ENCODE peak calls at places on chromosomes 3 and 15, in ten cellular contexts. One of them, this sample, is unnamed.

GRCh38 chr15:90915808-90916440 is 12.8 kb downstream of the MAN2A2 start:
- DNase-seq in fibroblast of the aortic adventitia: no peak
- DNase-seq in CMK: no peak
- DNase-seq in endothelial cell: no peak
- DNase-seq in T-cell: no peak
- DNase-seq in head of caudate nucleus: peak
- DNase-seq in effector memory CD8-positive, alpha-beta T cell: no peak
- DNase-seq in anterior cingulate cortex: no peak
- DNase-seq in NT2/D1: no peak
- DNase-seq in tibial artery: peak
- DNase-seq in this sample: no peak

GRCh38 chr3:125317761-125318496 is 57.2 kb downstream of the ZNF148 start:
- DNase-seq in fibroblast of the aortic adventitia: peak
- DNase-seq in CMK: no peak
- DNase-seq in endothelial cell: no peak
- DNase-seq in T-cell: no peak
- DNase-seq in head of caudate nucleus: no peak
- DNase-seq in effector memory CD8-positive, alpha-beta T cell: no peak
- DNase-seq in anterior cingulate cortex: no peak
- DNase-seq in NT2/D1: no peak
- DNase-seq in tibial artery: no peak
- DNase-seq in this sample: no peak

GRCh38 chr3:112053229-112053628 is 18.7 kb downstream of the TMPRSS7 start:
- DNase-seq in fibroblast of the aortic adventitia: no peak
- DNase-seq in CMK: no peak
- DNase-seq in endothelial cell: no peak
- DNase-seq in T-cell: no peak
- DNase-seq in head of caudate nucleus: no peak
- DNase-seq in effector memory CD8-positive, alpha-beta T cell: no peak
- DNase-seq in anterior cingulate cortex: no peak
- DNase-seq in NT2/D1: no peak
- DNase-seq in tibial artery: no peak
- DNase-seq in this sample: no peak

GRCh38 chr3:65408531-65409181 is 630.1 kb downstream of the MAGI1 start:
- DNase-seq in fibroblast of the aortic adventitia: no peak
- DNase-seq in CMK: no peak
- DNase-seq in endothelial cell: no peak
- DNase-seq in T-cell: no peak
- DNase-seq in head of caudate nucleus: no peak
- DNase-seq in effector memory CD8-positive, alpha-beta T cell: no peak
- DNase-seq in anterior cingulate cortex: no peak
- DNase-seq in NT2/D1: no peak
- DNase-seq in tibial artery: no peak
- DNase-seq in this sample: no peak

GRCh38 chr15:59020321-59020720 is 32.9 kb downstream of the RNF111 start:
- DNase-seq in fibroblast of the aortic adventitia: no peak
- DNase-seq in CMK: no peak
- DNase-seq in endothelial cell: no peak
- DNase-seq in T-cell: no peak
- DNase-seq in head of caudate nucleus: no peak
- DNase-seq in effector memory CD8-positive, alpha-beta T cell: no peak
- DNase-seq in anterior cingulate cortex: no peak
- DNase-seq in NT2/D1: no peak
- DNase-seq in tibial artery: no peak
- DNase-seq in this sample: no peak

GRCh38 chr15:60511351-60512157 is 32.6 kb upstream of the ICE2 start:
- DNase-seq in fibroblast of the aortic adventitia: no peak
- DNase-seq in CMK: no peak
- DNase-seq in endothelial cell: no peak
- DNase-seq in T-cell: no peak
- DNase-seq in head of caudate nucleus: no peak
- DNase-seq in effector memory CD8-positive, alpha-beta T cell: no peak
- DNase-seq in anterior cingulate cortex: no peak
- DNase-seq in NT2/D1: no peak
- DNase-seq in tibial artery: no peak
- DNase-seq in this sample: no peak

GRCh38 chr3:147680820-147681488 is 271.8 kb downstream of the ZIC1 start:
- DNase-seq in fibroblast of the aortic adventitia: no peak
- DNase-seq in CMK: no peak
- DNase-seq in endothelial cell: no peak
- DNase-seq in T-cell: no peak
- DNase-seq in head of caudate nucleus: no peak
- DNase-seq in effector memory CD8-positive, alpha-beta T cell: no peak
- DNase-seq in anterior cingulate cortex: no peak
- DNase-seq in NT2/D1: no peak
- DNase-seq in tibial artery: no peak
- DNase-seq in this sample: no peak

GRCh38 chr3:100893108-100893507 is 100.1 kb downstream of the ABI3BP start:
- DNase-seq in fibroblast of the aortic adventitia: no peak
- DNase-seq in CMK: no peak
- DNase-seq in endothelial cell: no peak
- DNase-seq in T-cell: no peak
- DNase-seq in head of caudate nucleus: no peak
- DNase-seq in effector memory CD8-positive, alpha-beta T cell: no peak
- DNase-seq in anterior cingulate cortex: no peak
- DNase-seq in NT2/D1: no peak
- DNase-seq in tibial artery: peak
- DNase-seq in this sample: no peak

GRCh38 chr3:50609743-50610085 is 1.9 kb downstream of the CISH start:
- DNase-seq in fibroblast of the aortic adventitia: no peak
- DNase-seq in CMK: no peak
- DNase-seq in endothelial cell: no peak
- DNase-seq in T-cell: no peak
- DNase-seq in head of caudate nucleus: no peak
- DNase-seq in effector memory CD8-positive, alpha-beta T cell: no peak
- DNase-seq in anterior cingulate cortex: no peak
- DNase-seq in NT2/D1: no peak
- DNase-seq in tibial artery: no peak
- DNase-seq in this sample: no peak

GRCh38 chr3:182212479-182213076 is 500.9 kb downstream of the SOX2 start:
- DNase-seq in fibroblast of the aortic adventitia: peak
- DNase-seq in CMK: no peak
- DNase-seq in endothelial cell: no peak
- DNase-seq in T-cell: no peak
- DNase-seq in head of caudate nucleus: peak
- DNase-seq in effector memory CD8-positive, alpha-beta T cell: no peak
- DNase-seq in anterior cingulate cortex: no peak
- DNase-seq in NT2/D1: peak
- DNase-seq in tibial artery: no peak
- DNase-seq in this sample: no peak

GRCh38 chr15:37764733-37765191 is 169.7 kb upstream of the TMCO5A start:
- DNase-seq in fibroblast of the aortic adventitia: peak
- DNase-seq in CMK: no peak
- DNase-seq in endothelial cell: peak
- DNase-seq in T-cell: no peak
- DNase-seq in head of caudate nucleus: no peak
- DNase-seq in effector memory CD8-positive, alpha-beta T cell: no peak
- DNase-seq in anterior cingulate cortex: no peak
- DNase-seq in NT2/D1: peak
- DNase-seq in tibial artery: no peak
- DNase-seq in this sample: peak

GRCh38 chr3:150434263-150434662 is 26.2 kb downstream of the TSC22D2 start:
- DNase-seq in fibroblast of the aortic adventitia: no peak
- DNase-seq in CMK: no peak
- DNase-seq in endothelial cell: no peak
- DNase-seq in T-cell: no peak
- DNase-seq in head of caudate nucleus: no peak
- DNase-seq in effector memory CD8-positive, alpha-beta T cell: no peak
- DNase-seq in anterior cingulate cortex: no peak
- DNase-seq in NT2/D1: no peak
- DNase-seq in tibial artery: no peak
- DNase-seq in this sample: no peak

This sample was measured in naive thymus-derived CD4-positive, alpha-beta T cell.